ENCODE peak calls at places on chromosomes 1 and 21, in four cellular contexts. U, X, W and S are unnamed samples. For H3K36me3, the result is how much of the 10 kb centered on the place peaks cover.

GRCh38 chr1:190138266-190138665 is 339.4 kb downstream of the BRINP3 start:
- DNase-seq in U (no peak), X (no peak), W (no peak), S (no peak)

GRCh38 chr1:91697322-91698260 is 188.4 kb downstream of the TGFBR3 start:
- DNase-seq in U (no peak), X (no peak), W (no peak), S (no peak)

GRCh38 chr1:11676386-11677103 is 4.4 kb downstream of the MAD2L2 start:
- DNase-seq in U (no peak), X (no peak), W (no peak), S (no peak)

GRCh38 chr1:206469411-206469932 is 804 bp upstream of the IKBKE start:
- DNase-seq in U (no peak), X (no peak), W (no peak), S (no peak)

GRCh38 chr1:10361515-10361914 is 37.3 kb upstream of the PGD start:
- DNase-seq in U (no peak), X (no peak), W (peak), S (no peak)

GRCh38 chr21:42836767-42837301 is 42.5 kb downstream of the WDR4 start:
- DNase-seq in U (peak), X (no peak), W (no peak), S (peak)

GRCh38 chr1:243313635-243314536 is 58.0 kb downstream of the SDCCAG8 start:
- DNase-seq in U (no peak), X (no peak), W (no peak), S (no peak)

GRCh38 chr1:6028042-6028895 is 17.4 kb upstream of the KCNAB2 start:
- DNase-seq in U (peak), X (no peak), W (no peak), S (no peak)

GRCh38 chr1:168742386-168742785 is 13.4 kb upstream of the DPT start:
- DNase-seq in U (no peak), X (no peak), W (no peak), S (no peak)

GRCh38 chr1:63322944-63323865 is 838 bp downstream of the FOXD3 start:
- DNase-seq in U (no peak), X (no peak), W (no peak), S (no peak)

GRCh38 chr21:36156339-36156814 is 247 bp upstream of the DOP1B start:
- DNase-seq in U (peak), X (peak), W (peak), S (peak)

GRCh38 chr1:8424539-8425116 is 106.7 kb downstream of the SLC45A1 start:
- DNase-seq in U (peak), X (no peak), W (peak), S (no peak)

GRCh38 chr1:69513621-69514020 is 54.1 kb upstream of the LRRC7 start:
- DNase-seq in U (no peak), X (peak), W (no peak), S (no peak)

GRCh38 chr1:27583479-27583878 is 20.5 kb downstream of the AHDC1 start:
- DNase-seq in U (no peak), X (no peak), W (no peak), S (no peak)

GRCh38 chr1:208139434-208140086 is 104.6 kb downstream of the PLXNA2 start:
- DNase-seq in U (no peak), X (no peak), W (no peak), S (no peak)

GRCh38 chr1:48610628-48611542 is 138.9 kb upstream of the SPATA6 start:
- DNase-seq in U (peak), X (no peak), W (peak), S (no peak)

GRCh38 chr1:29310616-29311180 is 74.4 kb downstream of the PTPRU start:
- DNase-seq in U (peak), X (no peak), W (no peak), S (no peak)

GRCh38 chr1:55334140-55334539 is 119.0 kb upstream of the USP24 start:
- DNase-seq in U (no peak), X (no peak), W (no peak), S (no peak)

GRCh38 chr1:241253491-241253890 is 103.5 kb downstream of the RGS7 start:
- DNase-seq in U (no peak), X (peak), W (no peak), S (no peak)

GRCh38 chr1:64754166-64754565 is 9.3 kb downstream of the RAVER2 start:
- DNase-seq in U (no peak), X (no peak), W (no peak), S (no peak)

GRCh38 chr1:92484472-92485373 is 2.0 kb downstream of the GFI1 start:
- DNase-seq in U (peak), X (no peak), W (no peak), S (peak)

GRCh38 chr1:201427923-201428322 is 6.4 kb upstream of the TNNI1 start:
- DNase-seq in U (no peak), X (no peak), W (no peak), S (no peak)

GRCh38 chr1:94858276-94858675 is 38.1 kb downstream of the SLC44A3 start:
- DNase-seq in U (no peak), X (no peak), W (no peak), S (no peak)

GRCh38 chr1:38452246-38452645 is 405.7 kb upstream of the POU3F1 start:
- DNase-seq in U (no peak), X (no peak), W (no peak), S (no peak)

GRCh38 chr1:97903626-97904025 is 17.2 kb downstream of the DPYD start:
- DNase-seq in U (no peak), X (no peak), W (no peak), S (no peak)

GRCh38 chr1:46691997-46692790 is 20.5 kb downstream of the TEX38 start:
- DNase-seq in U (no peak), X (no peak), W (no peak), S (no peak)

GRCh38 chr1:180905927-180906326 is 6.8 kb upstream of the KIAA1614 start:
- DNase-seq in U (no peak), X (no peak), W (no peak), S (no peak)

GRCh38 chr1:234914606-234915290 is 213.9 kb downstream of the TOMM20 start:
- DNase-seq in U (peak), X (no peak), W (no peak), S (no peak)

GRCh38 chr1:151716771-151717631 is at the start of gene CELF3:
- DNase-seq in U (no peak), X (no peak), W (no peak), S (no peak)

GRCh38 chr1:117003253-117003875 is 1.8 kb downstream of the CD101 start:
- DNase-seq in U (no peak), X (no peak), W (no peak), S (no peak)

GRCh38 chr1:208936431-208936830 is 647.1 kb upstream of the CAMK1G start:
- DNase-seq in U (no peak), X (no peak), W (no peak), S (no peak)

GRCh38 chr21:36790616-36791015 is 91.7 kb downstream of the SIM2 start:
- DNase-seq in U (no peak), X (no peak), W (no peak), S (no peak)

GRCh38 chr1:10507111-10507879 is 32.5 kb downstream of the PEX14 start:
- DNase-seq in U (no peak), X (no peak), W (peak), S (no peak)

GRCh38 chr1:198934901-198935301 is 296.1 kb downstream of the PTPRC start:
- DNase-seq in U (no peak), X (no peak), W (no peak), S (no peak)

DNA sequence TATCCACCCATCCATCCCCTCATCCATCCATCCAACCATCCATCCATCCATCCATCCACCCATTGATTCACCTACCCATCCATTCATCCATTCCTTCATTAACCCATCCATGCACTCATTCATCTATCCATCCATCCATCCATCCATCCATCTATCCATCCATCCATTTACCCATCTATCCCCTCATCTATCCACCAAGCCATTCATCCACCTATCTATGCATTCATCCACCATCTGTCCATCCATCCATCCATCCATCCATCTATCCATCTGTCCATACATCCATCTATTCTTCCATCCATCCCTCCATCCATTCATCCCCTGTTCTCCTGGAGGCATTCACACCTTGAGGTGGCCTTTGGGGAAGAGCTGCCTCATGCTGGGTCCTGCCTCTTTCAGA is 107.0 kb downstream of the PRDM16 start:
- DNase-seq in U (no peak), X (no peak), W (no peak), S (no peak)
- H3K36me3 ChIP-seq in U (under half), X (under half), W (under half), S (under half)

GRCh38 chr1:30952098-30952497 is 43.5 kb upstream of the SDC3 start:
- DNase-seq in U (no peak), X (no peak), W (no peak), S (no peak)
- H3K36me3 ChIP-seq in U (half or more), X (under half), W (half or more), S (half or more)

GRCh38 chr21:44431300-44431699 is 24.0 kb upstream of the LRRC3 start:
- DNase-seq in U (no peak), X (no peak), W (no peak), S (no peak)
- H3K36me3 ChIP-seq in U (under half), X (under half), W (under half), S (under half)

GRCh38 chr1:26472330-26472900 is at the start of gene HMGN2:
- DNase-seq in U (peak), X (peak), W (peak), S (peak)
- H3K36me3 ChIP-seq in U (under half), X (under half), W (under half), S (under half)

DNA sequence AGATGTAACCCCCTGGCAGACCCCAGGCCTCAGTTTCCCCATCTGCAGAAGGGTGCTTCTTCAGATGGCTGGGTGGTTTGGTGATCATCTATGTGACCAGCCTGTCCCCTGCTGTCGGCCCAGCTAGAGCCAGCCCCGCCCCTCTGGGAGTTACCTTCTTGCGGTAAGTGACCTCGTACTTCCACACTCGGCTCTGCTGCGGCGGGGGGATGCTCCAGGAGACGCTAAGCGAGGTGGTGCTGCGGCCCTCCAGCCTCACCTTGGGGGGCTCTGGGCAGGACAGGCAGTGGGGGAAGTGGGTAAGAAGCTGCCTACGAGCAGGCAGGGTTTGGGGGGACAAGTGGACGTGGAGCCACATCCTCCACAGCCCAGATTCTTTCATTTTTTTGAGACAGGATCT is 20.4 kb downstream of the EPHA2 start:
- DNase-seq in U (no peak), X (no peak), W (no peak), S (no peak)
- H3K36me3 ChIP-seq in U (half or more), X (half or more), W (half or more), S (half or more)

DNA sequence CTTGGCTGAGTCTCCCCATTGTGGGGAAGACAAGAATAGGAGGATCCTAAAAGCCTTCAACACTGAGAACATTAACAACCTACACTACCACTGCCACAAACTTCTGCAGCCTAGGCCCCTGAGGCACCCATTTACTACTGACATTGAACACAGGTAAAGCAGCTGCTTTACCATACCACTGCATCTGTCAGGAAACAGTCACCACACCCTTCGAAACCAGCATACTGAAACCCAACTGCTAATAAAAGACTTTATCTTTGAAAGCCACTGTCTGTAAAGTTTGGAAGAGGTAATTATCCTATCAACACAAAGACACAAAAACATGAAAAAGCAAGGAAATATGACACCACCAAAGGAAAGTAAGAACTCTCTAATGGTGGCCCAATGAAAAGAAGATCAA is 7.4 kb downstream of the IFNAR1 start:
- DNase-seq in U (no peak), X (no peak), W (no peak), S (no peak)
- H3K36me3 ChIP-seq in U (under half), X (under half), W (under half), S (under half)

GRCh38 chr21:46122241-46122671 is 24.3 kb downstream of the COL6A2 start:
- DNase-seq in U (peak), X (no peak), W (peak), S (peak)

GRCh38 chr21:46120301-46121285 is 22.7 kb downstream of the COL6A2 start:
- DNase-seq in U (peak), X (no peak), W (peak), S (peak)

GRCh38 chr21:46122758-46123683 is 25.1 kb downstream of the COL6A2 start:
- DNase-seq in U (peak), X (no peak), W (peak), S (peak)

GRCh38 chr21:46119565-46120271 is 21.8 kb downstream of the COL6A2 start:
- DNase-seq in U (peak), X (no peak), W (peak), S (peak)

DNA sequence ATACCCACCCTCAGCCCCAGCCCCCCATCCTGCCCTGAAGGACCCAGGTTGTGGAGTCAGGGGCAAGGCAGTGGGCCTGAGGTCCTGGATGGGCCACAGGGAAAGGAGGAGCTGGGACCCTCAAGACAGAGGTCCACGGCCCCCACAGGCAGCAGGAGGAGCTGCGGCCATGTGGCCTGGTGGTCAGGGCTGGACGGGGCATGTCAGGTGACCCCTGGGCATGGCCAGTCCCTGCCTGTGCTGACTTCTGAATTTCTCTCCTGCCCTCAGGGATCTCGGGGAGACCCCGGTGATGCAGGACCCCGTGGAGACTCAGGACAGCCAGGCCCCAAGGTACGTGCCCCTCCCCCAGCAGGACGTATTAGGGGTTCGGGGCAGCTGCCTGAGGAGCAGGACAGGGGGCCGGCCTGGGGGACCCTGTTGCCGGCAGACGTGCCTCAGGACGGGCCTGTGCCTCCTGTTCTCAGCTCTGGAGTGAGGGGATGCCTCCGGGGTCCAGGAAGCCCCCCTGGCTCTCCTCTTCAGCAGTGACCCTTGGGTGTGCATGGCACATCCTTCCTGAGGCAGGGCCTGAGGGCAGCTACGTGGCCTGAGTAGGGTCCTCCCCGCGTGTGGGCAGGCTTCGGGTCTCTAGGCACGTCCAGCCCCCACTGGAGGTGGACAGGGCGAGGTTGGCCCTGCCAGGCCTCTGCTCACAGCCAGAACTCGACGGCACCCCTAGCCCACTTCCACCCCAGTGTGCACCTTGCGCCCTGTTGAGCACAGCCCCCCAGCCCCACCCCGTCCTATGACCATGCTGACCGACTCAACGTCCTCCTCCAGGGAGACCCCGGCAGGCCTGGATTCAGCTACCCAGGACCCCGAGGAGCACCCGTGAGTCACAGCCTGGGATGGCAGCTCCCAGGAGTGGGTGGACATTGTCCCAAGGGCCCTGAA is 23.6 kb downstream of the COL6A2 start:
- DNase-seq in U (peak), X (no peak), W (peak), S (peak)
- H3K36me3 ChIP-seq in U (half or more), X (half or more), W (half or more), S (under half)

DNA sequence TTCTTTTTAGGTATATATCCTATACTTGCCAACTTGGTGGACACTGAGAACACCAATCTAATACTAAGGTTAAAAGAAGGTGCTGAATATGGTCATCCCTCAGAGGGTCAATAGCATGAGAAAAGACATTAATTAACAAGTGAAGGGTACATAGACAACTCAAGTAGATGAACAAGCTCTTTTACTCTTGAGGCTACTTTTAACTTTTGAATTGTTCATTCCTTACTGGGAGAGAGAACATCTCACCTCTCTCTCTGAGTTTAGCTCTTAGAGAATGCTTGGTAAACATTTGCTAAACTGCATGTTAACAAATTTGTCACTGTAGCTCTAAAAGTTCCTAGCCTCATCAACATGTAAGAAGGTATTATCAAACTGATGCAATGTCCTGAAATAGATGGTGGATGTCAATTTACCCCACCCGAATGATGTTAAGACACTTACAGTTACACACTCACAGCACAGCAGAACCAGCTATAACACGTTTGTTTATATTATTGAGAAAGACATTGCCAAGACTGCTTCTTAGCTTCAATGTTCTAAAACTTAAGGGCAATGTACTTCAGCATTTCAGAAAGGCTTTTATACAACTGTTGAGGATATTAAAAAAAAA is 35.9 kb downstream of the HEATR1 start:
- DNase-seq in U (no peak), X (no peak), W (no peak), S (no peak)
- H3K36me3 ChIP-seq in U (half or more), X (under half), W (half or more), S (half or more)